ENCODE peak calls at places on chromosomes 5 and 9, in five cellular contexts. W is GM23338, I is suprapubic skin, C is Panc1, X is SK-N-SH. E is an unnamed sample.

GRCh38 chr9:83919111-83919510 is 2.1 kb downstream of the KIF27 start:
- DNase-seq in C (no peak), W (no peak), I (no peak), X (no peak), E (no peak)

GRCh38 chr9:95504053-95504963 is 12.5 kb downstream of the PTCH1 start:
- DNase-seq in C (no peak), W (peak; percentile 84), X (no peak), I (no peak), E (no peak)

GRCh38 chr5:127492854-127493738 is 24.3 kb upstream of the PRRC1 start:
- DNase-seq in X (peak; percentile 42), C (peak; percentile 54), I (no peak), W (peak; percentile 56), E (no peak)

GRCh38 chr9:113274474-113275146 is 762 bp downstream of the CDC26 start:
- DNase-seq in W (peak; percentile 91), C (peak; percentile 38), I (no peak), X (peak; percentile 57), E (no peak)

GRCh38 chr9:5510360-5510931 is at the start of gene PDCD1LG2:
- DNase-seq in W (no peak), C (no peak), I (no peak), X (peak; percentile 32), E (no peak)

GRCh38 chr9:124088476-124088837 is 76.9 kb downstream of the LHX2 start:
- DNase-seq in X (no peak), W (no peak), I (no peak), C (no peak), E (no peak)

GRCh38 chr9:118929317-118929716 is 439.9 kb downstream of the BRINP1 start:
- DNase-seq in C (peak; percentile 20), W (no peak), X (no peak), I (no peak), E (no peak)

GRCh38 chr5:90345684-90346083 is 63.9 kb downstream of the CETN3 start:
- DNase-seq in X (no peak), I (no peak), W (peak; percentile 12), C (no peak), E (no peak)

GRCh38 chr5:154193636-154194035 is 3.1 kb downstream of the GALNT10 start:
- DNase-seq in C (no peak), X (no peak), W (no peak), I (no peak), E (no peak)

GRCh38 chr5:83564069-83564749 is 92.7 kb downstream of the VCAN start:
- DNase-seq in C (peak; percentile 20), X (peak; percentile 13), I (no peak), W (peak; percentile 57), E (no peak)

GRCh38 chr9:6049798-6050197 is 34.4 kb upstream of the RANBP6 start:
- DNase-seq in X (no peak), C (no peak), W (peak; percentile 65), I (no peak), E (no peak)

GRCh38 chr9:112945620-112946208 is 55.0 kb upstream of the SLC46A2 start:
- DNase-seq in I (no peak), W (peak; percentile 87), C (no peak), X (peak; percentile 36), E (no peak)

GRCh38 chr9:37992924-37993349 is 76.1 kb downstream of the SHB start:
- DNase-seq in X (no peak), I (no peak), W (no peak), C (no peak), E (no peak)

GRCh38 chr9:127612993-127613954 is 1.2 kb downstream of the STXBP1 start:
- DNase-seq in X (peak; percentile 82), I (peak; percentile 90), C (no peak), W (peak; percentile 81), E (peak; percentile 95)

GRCh38 chr5:132265336-132266030 is 8.0 kb downstream of the PDLIM4 start:
- DNase-seq in C (no peak), X (peak; percentile 74), W (no peak), I (no peak), E (peak; percentile 93)

GRCh38 chr5:127754259-127754658 is 51.1 kb downstream of the CCDC192 start:
- DNase-seq in W (no peak), C (no peak), I (no peak), X (no peak), E (no peak)

GRCh38 chr5:82808960-82809359 is 268.2 kb downstream of the TMEM167A start:
- DNase-seq in X (no peak), W (no peak), I (no peak), C (no peak), E (no peak)

GRCh38 chr9:130315446-130316226 is 50.1 kb downstream of the HMCN2 start:
- DNase-seq in X (no peak), C (no peak), W (no peak), I (no peak), E (no peak)

GRCh38 chr5:80204808-80205614 is 50.8 kb downstream of the SERINC5 start:
- DNase-seq in X (peak; percentile 58), C (no peak), W (peak; percentile 47), I (no peak), E (no peak)

GRCh38 chr9:27572566-27572917 is 739 bp downstream of the C9orf72 start:
- DNase-seq in C (no peak), I (no peak), W (peak; percentile 63), X (peak; percentile 50), E (peak; percentile 94)

GRCh38 chr5:59390074-59390659 is 503.4 kb downstream of the PDE4D start:
- DNase-seq in I (no peak), C (peak; percentile 4), X (no peak), W (peak; percentile 56), E (no peak)

GRCh38 chr9:99162759-99163364 is 57.9 kb downstream of the TGFBR1 start:
- DNase-seq in I (no peak), X (peak; percentile 45), C (no peak), W (peak; percentile 70), E (no peak)

GRCh38 chr9:8660383-8660782 is 860.8 kb upstream of the DMAC1 start:
- DNase-seq in C (no peak), X (no peak), I (no peak), W (no peak), E (no peak)

GRCh38 chr5:96753017-96753397 is 54.7 kb downstream of the ERAP1 start:
- DNase-seq in C (no peak), X (no peak), W (no peak), I (no peak), E (no peak)

GRCh38 chr9:91515074-91515687 is 91.5 kb upstream of the NFIL3 start:
- DNase-seq in I (no peak), C (peak; percentile 12), X (no peak), W (peak; percentile 13), E (peak; percentile 42)

GRCh38 chr5:96977228-96977627 is 41.3 kb downstream of the LNPEP start:
- DNase-seq in C (no peak), I (no peak), W (peak; percentile 17), X (no peak), E (no peak)

GRCh38 chr9:21395778-21396717 is 10.8 kb upstream of the IFNA2 start:
- DNase-seq in I (no peak), C (no peak), X (peak; percentile 65), W (peak; percentile 87), E (no peak)

GRCh38 chr5:140253985-140254384 is 48.9 kb downstream of the PFDN1 start:
- DNase-seq in W (no peak), I (no peak), C (no peak), X (no peak), E (no peak)
- TF ChIP-seq POLR2AphosphoS5 in W (no peak), I (no peak), C (no peak), X (no peak), E (no peak)

GRCh38 chr5:134249469-134250379 is 23.9 kb upstream of the PPP2CA start:
- DNase-seq in I (no peak), X (no peak), W (no peak), C (no peak), E (no peak)
- TF ChIP-seq POLR2AphosphoS5 in I (no peak), X (no peak), W (no peak), C (no peak), E (no peak)

GRCh38 chr9:3491450-3491849 is 34.4 kb downstream of the RFX3 start:
- DNase-seq in W (no peak), I (no peak), C (no peak), X (no peak), E (no peak)
- TF ChIP-seq POLR2AphosphoS5 in W (no peak), I (no peak), C (no peak), X (no peak), E (no peak)

DNA sequence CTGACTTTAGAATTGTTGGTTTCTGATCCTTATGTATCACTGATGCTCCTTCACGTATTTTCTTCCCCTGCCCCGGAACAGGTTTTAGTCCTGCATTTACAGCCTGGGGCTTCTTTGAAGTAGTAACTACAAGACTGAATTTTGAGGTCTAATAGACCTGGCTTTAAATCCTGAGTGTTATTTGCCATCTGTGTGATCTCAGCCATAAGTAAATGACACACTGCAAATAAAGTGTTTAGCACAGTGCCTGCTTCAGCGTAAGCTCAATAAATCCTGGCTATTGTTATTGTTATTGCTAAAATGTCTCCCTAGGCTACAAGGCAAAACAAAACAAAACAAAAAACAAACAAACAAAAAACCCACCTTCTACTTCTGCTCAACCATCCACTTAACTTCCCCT is 15.6 kb upstream of the LHX6 start:
- DNase-seq in X (no peak), C (no peak), W (no peak), I (no peak), E (no peak)
- TF ChIP-seq POLR2AphosphoS5 in X (no peak), C (no peak), W (no peak), I (no peak), E (no peak)

GRCh38 chr5:609506-609905 is 2.6 kb upstream of the CEP72 start:
- DNase-seq in C (no peak), I (peak; percentile 32), X (no peak), W (no peak), E (no peak)

GRCh38 chr5:612498-613424 is 621 bp downstream of the CEP72 start:
- DNase-seq in W (peak; percentile 60), C (no peak), I (peak; percentile 79), X (no peak), E (no peak)

GRCh38 chr5:610744-611730 is 1.1 kb upstream of the CEP72 start:
- DNase-seq in C (no peak), W (no peak), I (peak; percentile 28), X (no peak), E (no peak)

GRCh38 chr5:610011-610743 is 2.0 kb upstream of the CEP72 start:
- DNase-seq in C (no peak), X (no peak), W (no peak), I (peak; percentile 75), E (no peak)

GRCh38 chr5:611731-612486 is at the start of gene CEP72:
- DNase-seq in C (peak; percentile 18), I (peak; percentile 95), W (peak; percentile 91), X (peak; percentile 99), E (peak; percentile 95)
- TF ChIP-seq POLR2AphosphoS5 in C (peak; percentile 75), I (no peak), W (peak; percentile 79), X (peak; percentile 31), E (peak; percentile 55)

DNA sequence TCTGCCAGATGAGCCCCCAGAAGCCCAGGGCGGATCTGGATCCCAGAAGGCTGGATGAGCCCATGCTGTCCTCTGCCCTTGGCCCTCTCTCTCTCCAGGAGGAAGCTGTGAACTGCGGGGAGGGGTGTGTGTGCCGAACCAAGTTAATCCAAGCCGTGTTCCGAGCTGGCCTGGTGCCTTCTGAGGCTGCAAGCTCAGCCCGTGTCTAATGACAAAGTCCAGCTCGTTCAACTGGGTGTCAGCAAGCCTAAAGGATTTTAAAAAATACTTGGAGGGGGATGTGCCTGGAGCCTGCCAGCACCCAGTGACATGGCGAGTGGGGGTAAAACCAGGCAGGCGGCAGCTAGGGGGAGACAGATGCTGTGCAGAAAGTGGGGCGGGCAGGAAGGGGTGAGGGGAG is 8.0 kb downstream of the STC2 start:
- DNase-seq in X (no peak), C (no peak), I (no peak), W (no peak), E (no peak)
- TF ChIP-seq POLR2AphosphoS5 in X (no peak), C (no peak), I (no peak), W (no peak), E (peak; percentile 56)

GRCh38 chr9:134366223-134367031 is 40.2 kb downstream of the RXRA start:
- DNase-seq in C (no peak), X (peak; percentile 93), W (no peak), I (peak; percentile 96), E (peak; percentile 97)
- TF ChIP-seq POLR2AphosphoS5 in C (no peak), X (peak; percentile 64), W (no peak), I (no peak), E (peak; percentile 83)

E was measured in esophagus muscularis mucosa.